ENCODE peak calls at places on chromosome 21, in five cellular contexts. Y, O, J, E and Q are unnamed samples. For H3K36me3, the result is how much of the 10 kb centered on the place peaks cover.

GRCh38 chr21:38300180-38300579 is 43.4 kb downstream of the KCNJ15 start:
- DNase-seq in O (no peak), Y (peak), J (no peak), E (no peak), Q (no peak)

GRCh38 chr21:31103571-31104265 is 65.4 kb upstream of the KRTAP19-8 start:
- DNase-seq in E (no peak), J (no peak), Y (no peak), O (no peak), Q (no peak)

GRCh38 chr21:45168522-45168921 is 94.1 kb downstream of the ADARB1 start:
- DNase-seq in E (no peak), J (no peak), Y (no peak), O (no peak), Q (no peak)

GRCh38 chr21:29656504-29657227 is 283.1 kb downstream of the GRIK1 start:
- DNase-seq in Y (no peak), J (peak), E (no peak), O (no peak), Q (no peak)

GRCh38 chr21:29335720-29336119 is 37.0 kb downstream of the BACH1 start:
- DNase-seq in J (peak), Y (no peak), O (no peak), E (no peak), Q (no peak)

GRCh38 chr21:27805696-27806095 is 838.8 kb upstream of the ADAMTS5 start:
- DNase-seq in E (no peak), Y (no peak), J (no peak), O (no peak), Q (no peak)

GRCh38 chr21:16084776-16085364 is 355.1 kb downstream of the USP25 start:
- DNase-seq in J (peak), Y (no peak), E (no peak), O (no peak), Q (no peak)

GRCh38 chr21:31182231-31183129 is 144.2 kb upstream of the KRTAP19-8 start:
- DNase-seq in Y (peak), O (no peak), E (no peak), J (no peak), Q (peak)

GRCh38 chr21:38567577-38568360 is 69.5 kb upstream of the ERG start:
- DNase-seq in E (no peak), O (no peak), Y (no peak), J (peak), Q (no peak)

GRCh38 chr21:38272215-38272614 is 15.4 kb downstream of the KCNJ15 start:
- DNase-seq in Y (no peak), O (no peak), E (no peak), J (no peak), Q (no peak)

GRCh38 chr21:39670741-39671140 is 58.0 kb downstream of the B3GALT5 start:
- DNase-seq in J (no peak), O (no peak), Y (no peak), E (no peak), Q (no peak)

GRCh38 chr21:39030127-39030884 is 152.9 kb downstream of the PSMG1 start:
- DNase-seq in O (no peak), Y (no peak), E (no peak), J (no peak), Q (no peak)

GRCh38 chr21:28636988-28637691 is 355.5 kb downstream of the LTN1 start:
- DNase-seq in E (no peak), O (no peak), Y (no peak), J (peak), Q (no peak)

GRCh38 chr21:40622531-40622930 is 224.4 kb downstream of the DSCAM start:
- DNase-seq in O (no peak), J (no peak), E (no peak), Y (no peak), Q (no peak)

GRCh38 chr21:30337644-30338170 is at the start of gene KRTAP27-1:
- DNase-seq in O (no peak), J (no peak), E (no peak), Y (no peak), Q (no peak)

GRCh38 chr21:43874085-43874785 is 9.2 kb downstream of the AGPAT3 start:
- DNase-seq in Y (no peak), J (no peak), E (no peak), O (no peak), Q (no peak)
- H3K36me3 ChIP-seq in Y (under half), J (under half), E (under half), O (under half), Q (under half)

DNA sequence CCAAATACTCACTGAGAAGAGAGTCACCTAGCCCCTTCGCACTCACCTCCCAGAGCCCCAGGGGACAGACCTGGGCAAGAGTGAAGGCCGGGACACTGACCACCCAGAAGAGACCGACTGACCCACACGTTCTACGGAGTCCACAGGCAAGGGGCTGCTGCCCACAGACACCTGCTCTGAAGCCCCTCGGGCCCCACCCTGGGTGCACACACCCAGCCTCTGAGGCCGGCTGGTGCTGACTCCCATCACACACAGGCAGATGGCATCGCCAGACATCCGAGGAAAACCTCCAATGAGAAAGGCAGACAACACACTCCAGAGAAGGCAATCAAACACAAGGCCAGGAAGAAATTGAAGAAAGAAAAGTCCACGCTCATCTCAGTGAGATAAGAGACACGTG is 22.1 kb downstream of the WDR4 start:
- DNase-seq in Y (no peak), E (no peak), J (no peak), O (no peak), Q (no peak)
- H3K36me3 ChIP-seq in Y (under half), E (under half), J (half or more), O (half or more), Q (half or more)

DNA sequence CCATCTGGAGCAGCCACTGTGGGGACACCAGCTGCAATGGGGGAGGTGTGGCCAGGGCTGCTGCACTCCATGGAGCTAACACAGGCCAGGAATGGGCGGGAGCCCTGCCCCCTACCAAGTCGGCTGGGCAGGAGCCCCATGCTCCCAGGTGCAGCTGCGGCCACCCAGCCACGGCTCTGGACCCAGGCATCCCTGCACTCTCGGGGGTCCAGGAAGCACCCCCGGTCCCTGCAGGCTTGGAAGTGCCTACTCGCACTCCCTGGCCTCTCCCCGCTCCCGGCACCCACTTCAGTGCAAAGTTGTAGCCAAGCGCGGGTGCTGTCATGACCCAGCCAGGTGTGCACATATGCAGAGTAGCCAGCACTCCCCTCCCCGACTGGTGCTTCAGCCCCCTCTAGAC is 91.8 kb downstream of the HLCS start:
- DNase-seq in E (no peak), O (no peak), Y (no peak), J (no peak), Q (no peak)
- H3K36me3 ChIP-seq in E (under half), O (under half), Y (under half), J (under half), Q (under half)

GRCh38 chr21:34797202-34797527 is 128.4 kb downstream of the CLIC6 start:
- DNase-seq in E (no peak), Y (no peak), J (no peak), O (no peak), Q (no peak)
- H3K36me3 ChIP-seq in E (under half), Y (under half), J (under half), O (half or more), Q (half or more)